ENCODE peak calls at places on chromosomes 1 and 21, in four cellular contexts. K is CD8-positive, alpha-beta T cell; A is fibroblast of lung; Z is GM23338. E is an unnamed sample.

GRCh38 chr1:182652933-182653332 is 31.5 kb downstream of the RGS8 start:
- DNase-seq in Z (no peak), A (no peak), K (no peak), E (no peak)

GRCh38 chr1:161198206-161198876 is 513 bp downstream of the ADAMTS4 start:
- DNase-seq in Z (peak), A (no peak), K (no peak), E (no peak)

GRCh38 chr1:159089184-159089791 is 12.7 kb upstream of the AIM2 start:
- DNase-seq in Z (peak), A (no peak), K (no peak), E (peak)

GRCh38 chr21:43834146-43834905 is 30.7 kb upstream of the AGPAT3 start:
- DNase-seq in A (no peak), Z (no peak), K (no peak), E (no peak)

GRCh38 chr1:18999287-18999852 is 42.9 kb upstream of the IFFO2 start:
- DNase-seq in A (peak), K (no peak), Z (no peak), E (no peak)

GRCh38 chr1:21506804-21507203 is 2.4 kb upstream of the ALPL start:
- DNase-seq in A (no peak), Z (no peak), K (no peak), E (no peak)

GRCh38 chr1:90413519-90413918 is 303.6 kb downstream of the BARHL2 start:
- DNase-seq in Z (no peak), A (no peak), K (no peak), E (no peak)

GRCh38 chr1:36306902-36307456 is 811 bp downstream of the SH3D21 start:
- DNase-seq in Z (peak), A (peak), K (peak), E (peak)

GRCh38 chr1:202187040-202187671 is 6.4 kb upstream of the LGR6 start:
- DNase-seq in A (no peak), Z (no peak), K (no peak), E (no peak)

GRCh38 chr1:180235077-180235501 is 5.0 kb downstream of the LHX4 start:
- DNase-seq in Z (peak), K (no peak), A (no peak), E (no peak)

GRCh38 chr1:183180213-183180612 is 5.9 kb upstream of the LAMC2 start:
- DNase-seq in A (peak), K (no peak), Z (no peak), E (no peak)

GRCh38 chr1:175166746-175167145 is 25.8 kb downstream of the KIAA0040 start:
- DNase-seq in Z (no peak), A (no peak), K (no peak), E (no peak)

GRCh38 chr1:206915085-206915735 is 6.5 kb downstream of the FCMR start:
- DNase-seq in A (no peak), Z (no peak), K (no peak), E (no peak)

GRCh38 chr1:63794927-63795326 is 21.1 kb downstream of the ROR1 start:
- DNase-seq in K (no peak), Z (peak), A (peak), E (no peak)

GRCh38 chr1:110686188-110686587 is 11.4 kb upstream of the KCNA3 start:
- DNase-seq in A (no peak), Z (no peak), K (peak), E (no peak)

GRCh38 chr1:115701090-115701489 is 59.3 kb downstream of the VANGL1 start:
- DNase-seq in A (no peak), Z (no peak), K (no peak), E (no peak)

GRCh38 chr1:201513498-201514243 is 6.7 kb upstream of the CSRP1 start:
- DNase-seq in A (no peak), Z (no peak), K (no peak), E (no peak)

GRCh38 chr1:64019818-64020217 is 183.6 kb upstream of the UBE2U start:
- DNase-seq in K (no peak), A (peak), Z (peak), E (peak)

GRCh38 chr1:39132505-39133339 is 71.8 kb upstream of the MACF1 start:
- DNase-seq in Z (peak), A (peak), K (no peak), E (no peak)

GRCh38 chr21:15057290-15057689 is 7.5 kb downstream of the NRIP1 start:
- DNase-seq in Z (peak), K (no peak), A (no peak), E (no peak)

GRCh38 chr1:118459871-118460270 is 274.8 kb upstream of the SPAG17 start:
- DNase-seq in K (no peak), A (no peak), Z (peak), E (no peak)

GRCh38 chr1:203369666-203370065 is 18.7 kb upstream of the FMOD start:
- DNase-seq in K (no peak), A (no peak), Z (no peak), E (no peak)

GRCh38 chr21:45257673-45258341 is 29.9 kb downstream of the POFUT2 start:
- DNase-seq in A (no peak), Z (peak), K (no peak), E (no peak)

GRCh38 chr1:10528066-10529014 is 53.6 kb downstream of the PEX14 start:
- DNase-seq in K (no peak), A (peak), Z (no peak), E (no peak)

GRCh38 chr1:229161740-229162139 is 109.2 kb upstream of the RAB4A start:
- DNase-seq in Z (no peak), A (no peak), K (no peak), E (no peak)

GRCh38 chr1:22806584-22806983 is 95.9 kb downstream of the EPHB2 start:
- DNase-seq in K (no peak), A (no peak), Z (no peak), E (no peak)

GRCh38 chr1:52296345-52296744 is 69.7 kb downstream of the CC2D1B start:
- DNase-seq in A (peak), K (no peak), Z (peak), E (no peak)

DNA sequence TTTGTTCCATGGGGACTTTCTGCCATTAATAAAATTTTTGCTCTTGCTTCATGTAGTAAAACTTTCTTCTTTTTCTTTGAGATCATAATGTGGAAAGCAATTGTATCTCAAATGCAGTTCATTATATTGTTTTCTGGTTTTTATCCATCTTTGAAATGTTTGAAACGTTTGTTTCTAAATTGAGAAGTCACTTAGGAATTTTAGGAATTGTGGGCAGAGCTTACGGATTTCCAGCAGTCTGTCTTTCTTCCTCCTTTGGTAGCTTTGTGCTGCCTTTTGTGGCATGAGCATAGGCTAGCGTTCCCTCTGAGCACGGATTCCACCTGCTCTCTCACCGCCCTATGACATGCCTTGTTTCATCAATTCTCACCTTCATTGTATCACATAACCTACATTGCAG is 2.9 kb upstream of the ST6GALNAC5 start:
- DNase-seq in A (peak), Z (peak), K (no peak), E (no peak)
- H3K27ac ChIP-seq in A (no peak), Z (no peak), K (no peak), E (no peak)

DNA sequence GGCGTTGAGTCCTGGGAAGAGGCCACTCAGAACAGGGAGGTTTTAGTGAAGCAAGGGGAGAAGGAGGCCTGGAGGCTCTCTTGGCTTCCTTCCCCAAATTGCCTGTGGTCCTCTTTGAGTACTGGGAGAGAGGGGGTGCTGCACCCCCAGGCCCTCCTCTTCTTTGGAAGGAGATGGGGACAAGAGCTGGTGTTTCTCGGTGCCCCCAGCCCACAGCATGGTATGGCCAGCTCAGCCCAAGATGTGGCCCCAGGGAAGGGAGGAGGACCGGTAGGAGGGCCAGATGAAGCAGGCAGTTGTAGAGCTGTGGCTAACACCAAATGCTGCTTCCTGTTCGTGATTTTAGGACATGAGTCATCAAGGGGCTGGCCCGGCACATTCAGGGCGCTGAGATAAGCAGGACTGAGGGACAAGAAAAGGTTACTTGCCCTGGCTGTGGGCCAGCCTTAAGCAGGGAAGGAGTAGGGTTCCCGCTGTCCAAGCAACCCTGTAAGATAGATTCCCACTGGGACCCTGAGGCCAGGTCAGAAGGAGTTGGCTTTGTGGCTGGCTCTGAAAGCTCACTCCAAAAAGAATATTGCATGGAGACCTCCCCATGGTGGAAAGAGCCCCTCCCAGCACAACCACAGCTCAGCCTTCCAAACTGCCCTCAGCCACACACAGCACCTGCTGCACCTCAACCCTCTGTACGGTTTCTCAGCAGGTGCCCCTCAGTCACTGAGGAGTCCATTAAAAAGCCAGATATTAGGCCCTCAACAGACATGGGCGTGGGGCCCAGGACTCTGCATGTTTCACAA is 4.9 kb upstream of the TNFRSF1B start:
- DNase-seq in Z (no peak), A (peak), K (peak), E (peak)
- H3K4me3 ChIP-seq in Z (no peak), A (no peak), K (no peak), E (peak)

GRCh38 chr1:65174585-65174984 is 26.6 kb downstream of the AK4 start:
- DNase-seq in K (no peak), A (peak), Z (no peak), E (no peak)
- H3K27ac ChIP-seq in K (no peak), A (no peak), Z (no peak), E (no peak)

GRCh38 chr1:2233468-2233867 is 5.3 kb downstream of the SKI start:
- DNase-seq in K (peak), A (no peak), Z (peak), E (no peak)
- H3K4me3 ChIP-seq in K (peak), A (no peak), Z (no peak), E (peak)

DNA sequence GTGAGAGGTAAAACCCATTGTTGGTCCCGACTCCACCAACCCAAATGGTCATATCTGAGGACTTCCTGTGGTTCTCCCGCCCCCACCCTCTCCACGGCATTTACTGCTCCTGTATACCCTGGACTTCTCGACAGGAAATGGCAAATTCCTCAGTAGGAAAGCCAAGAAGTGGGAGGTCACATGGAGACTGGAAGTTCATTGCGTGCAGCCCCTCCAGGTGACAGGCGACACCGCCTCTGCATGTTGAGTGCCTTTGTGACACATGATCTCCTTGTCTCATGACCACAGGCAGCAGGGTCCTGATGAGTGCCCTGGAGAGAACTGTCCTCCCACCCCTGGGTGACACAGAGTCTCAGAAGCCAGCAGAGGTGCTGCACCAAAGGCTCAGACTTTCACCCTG is 24.2 kb downstream of the ERG start:
- DNase-seq in K (no peak), Z (no peak), A (no peak), E (no peak)
- H3K27ac ChIP-seq in K (no peak), Z (no peak), A (no peak), E (no peak)

DNA sequence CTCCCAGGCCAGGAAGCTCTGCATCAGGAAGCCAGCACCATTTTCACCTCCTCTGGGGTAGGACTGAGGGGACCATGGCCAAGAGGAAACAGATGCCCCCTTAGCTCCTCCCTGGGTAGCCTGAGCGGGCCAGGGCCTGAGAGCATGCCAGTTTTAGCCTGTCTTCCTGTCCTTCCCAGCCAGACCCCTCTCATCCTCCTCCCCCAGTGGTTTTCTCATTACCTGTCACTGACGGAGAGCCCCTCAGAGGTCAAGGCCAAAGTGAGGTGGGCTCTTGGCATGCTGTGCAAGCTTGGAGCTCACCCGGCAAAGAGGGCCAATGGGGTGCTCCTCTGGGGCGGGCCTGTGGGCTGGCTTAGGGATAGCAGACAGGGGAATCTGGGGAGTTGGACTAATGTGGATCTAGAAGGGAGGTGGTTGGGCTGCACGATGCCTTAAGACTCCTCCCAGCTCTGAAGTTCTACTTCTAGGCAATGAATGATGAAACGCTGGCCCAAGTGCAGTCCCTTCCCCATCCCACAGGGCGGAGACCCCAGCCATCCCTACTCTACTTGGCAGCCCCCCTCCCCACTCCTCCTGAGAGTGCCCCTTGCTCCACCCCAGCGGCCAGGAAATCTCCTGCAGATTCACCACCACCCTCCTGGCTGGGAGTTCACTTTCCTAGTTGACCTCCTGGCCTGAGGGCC is 9.5 kb upstream of the LMNA start:
- DNase-seq in Z (peak), K (no peak), A (no peak), E (no peak)
- H3K4me3 ChIP-seq in Z (peak), K (peak), A (no peak), E (no peak)

GRCh38 chr1:26277719-26278118 is 2.2 kb upstream of the SH3BGRL3 start:
- DNase-seq in A (no peak), K (no peak), Z (no peak), E (no peak)

GRCh38 chr1:26277261-26277661 is 2.6 kb upstream of the SH3BGRL3 start:
- DNase-seq in A (no peak), Z (no peak), K (no peak), E (no peak)

GRCh38 chr1:26275580-26276431 is 4.1 kb upstream of the SH3BGRL3 start:
- DNase-seq in Z (peak), K (peak), A (peak), E (peak)

GRCh38 chr1:26274801-26275425 is 5.0 kb upstream of the SH3BGRL3 start:
- DNase-seq in A (peak), K (no peak), Z (no peak), E (no peak)

DNA sequence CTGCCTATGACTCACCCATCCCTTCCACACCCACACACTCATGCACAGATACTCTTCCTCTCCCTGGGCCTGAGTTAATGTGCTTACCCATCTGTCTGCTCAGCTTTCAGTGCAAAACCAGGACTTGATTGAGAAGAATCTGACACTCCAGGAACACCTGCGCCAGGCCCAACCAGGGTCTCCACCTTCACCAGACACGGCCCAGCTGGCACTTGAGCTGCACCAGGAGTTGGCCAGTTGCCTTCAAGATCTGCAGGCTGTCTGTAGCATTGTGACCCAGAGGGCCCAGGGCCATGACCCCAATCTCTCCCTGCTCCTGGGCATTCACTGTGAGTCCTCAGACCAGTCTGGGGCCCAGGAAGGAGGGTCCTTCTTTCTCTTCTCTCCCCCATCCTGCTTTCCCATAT is 3.5 kb upstream of the SH3BGRL3 start:
- DNase-seq in K (no peak), A (no peak), Z (no peak), E (no peak)
- H3K27ac ChIP-seq in K (peak), A (peak), Z (no peak), E (peak)

GRCh38 chr1:168227620-168228019 is 1.8 kb downstream of the SFT2D2 start:
- DNase-seq in K (no peak), Z (no peak), A (peak), E (no peak)
- H3K4me3 ChIP-seq in K (no peak), Z (no peak), A (no peak), E (no peak)

GRCh38 chr1:99886841-99887240 is 36.7 kb downstream of the AGL start:
- DNase-seq in A (peak), K (no peak), Z (no peak), E (no peak)
- H3K27ac ChIP-seq in A (no peak), K (no peak), Z (no peak), E (no peak)

E was measured in CD4-positive, alpha-beta memory T cell.